ENCODE peak calls at places on chromosomes 1 and 21, in four cellular contexts. K, G, F and P are unnamed samples.

GRCh38 chr1:231234506-231234905 is 6.5 kb upstream of the GNPAT start:
- DNase-seq in K (no peak), F (no peak), G (no peak), P (no peak)

GRCh38 chr1:109283748-109284600 is 1.0 kb upstream of the PSRC1 start:
- DNase-seq in F (no peak), G (no peak), K (no peak), P (no peak)

GRCh38 chr1:155256101-155256852 is 994 bp upstream of the ENTREP3 start:
- DNase-seq in F (peak), K (no peak), G (peak), P (no peak)

GRCh38 chr1:209542585-209542984 is 40.9 kb upstream of the CAMK1G start:
- DNase-seq in G (no peak), K (no peak), F (no peak), P (no peak)

GRCh38 chr1:6535214-6535613 is 19.1 kb downstream of the NOL9 start:
- DNase-seq in G (no peak), K (no peak), F (no peak), P (no peak)

GRCh38 chr1:29698033-29698432 is 461.7 kb downstream of the PTPRU start:
- DNase-seq in G (peak), F (no peak), K (peak), P (no peak)

GRCh38 chr1:21261551-21262281 is 28.5 kb downstream of the ECE1 start:
- DNase-seq in G (no peak), K (peak), F (no peak), P (peak)

GRCh38 chr1:58441699-58442098 is 104.8 kb downstream of the OMA1 start:
- DNase-seq in F (no peak), G (no peak), K (no peak), P (no peak)

GRCh38 chr1:236685917-236686814 is at the start of gene ACTN2:
- DNase-seq in G (peak), K (peak), F (peak), P (peak)

GRCh38 chr1:156421062-156421938 is 52.3 kb downstream of the RHBG start:
- DNase-seq in K (peak), G (peak), F (peak), P (no peak)

GRCh38 chr1:245079021-245079609 is 75.7 kb upstream of the KIF26B start:
- DNase-seq in G (no peak), F (no peak), K (peak), P (no peak)

GRCh38 chr1:115186871-115187270 is 97.6 kb upstream of the TSPAN2 start:
- DNase-seq in K (no peak), F (no peak), G (no peak), P (no peak)

GRCh38 chr21:45510466-45510955 is 31.7 kb downstream of the SLC19A1 start:
- DNase-seq in G (no peak), K (no peak), F (peak), P (peak)

GRCh38 chr1:42933060-42933586 is 25.5 kb downstream of the SLC2A1 start:
- DNase-seq in K (no peak), G (no peak), F (no peak), P (peak)

GRCh38 chr1:6260961-6261614 is at the start of gene GPR153:
- DNase-seq in G (peak), K (no peak), F (peak), P (peak)

GRCh38 chr1:114274621-114275317 is 121.1 kb upstream of the SYT6 start:
- DNase-seq in K (no peak), G (no peak), F (no peak), P (no peak)

GRCh38 chr1:237851209-237851845 is 39.4 kb downstream of the ZP4 start:
- DNase-seq in K (peak), F (no peak), G (peak), P (no peak)

DNA sequence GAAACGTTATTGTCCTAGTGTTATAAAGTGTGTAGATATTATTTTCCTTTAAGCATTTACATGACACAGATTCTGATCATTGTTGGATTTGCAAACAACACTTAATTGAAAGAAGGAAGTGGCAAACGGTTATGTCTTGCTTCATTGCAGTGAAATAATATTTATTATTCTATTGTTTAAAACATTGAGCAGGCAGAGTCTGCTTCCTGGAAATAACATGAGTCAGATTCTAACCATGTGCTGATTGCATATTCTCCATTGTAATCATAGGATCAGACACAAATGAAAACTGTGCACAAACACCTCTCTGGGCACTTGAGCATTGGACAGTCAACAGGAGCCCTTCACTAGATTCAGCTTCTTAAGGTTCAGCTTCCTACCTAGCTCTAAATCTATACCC is 46.8 kb upstream of the USP25 start:
- DNase-seq in K (no peak), G (no peak), F (no peak), P (no peak)
- TF ChIP-seq EP300 in K (no peak), G (no peak), F (no peak), P (no peak)

DNA sequence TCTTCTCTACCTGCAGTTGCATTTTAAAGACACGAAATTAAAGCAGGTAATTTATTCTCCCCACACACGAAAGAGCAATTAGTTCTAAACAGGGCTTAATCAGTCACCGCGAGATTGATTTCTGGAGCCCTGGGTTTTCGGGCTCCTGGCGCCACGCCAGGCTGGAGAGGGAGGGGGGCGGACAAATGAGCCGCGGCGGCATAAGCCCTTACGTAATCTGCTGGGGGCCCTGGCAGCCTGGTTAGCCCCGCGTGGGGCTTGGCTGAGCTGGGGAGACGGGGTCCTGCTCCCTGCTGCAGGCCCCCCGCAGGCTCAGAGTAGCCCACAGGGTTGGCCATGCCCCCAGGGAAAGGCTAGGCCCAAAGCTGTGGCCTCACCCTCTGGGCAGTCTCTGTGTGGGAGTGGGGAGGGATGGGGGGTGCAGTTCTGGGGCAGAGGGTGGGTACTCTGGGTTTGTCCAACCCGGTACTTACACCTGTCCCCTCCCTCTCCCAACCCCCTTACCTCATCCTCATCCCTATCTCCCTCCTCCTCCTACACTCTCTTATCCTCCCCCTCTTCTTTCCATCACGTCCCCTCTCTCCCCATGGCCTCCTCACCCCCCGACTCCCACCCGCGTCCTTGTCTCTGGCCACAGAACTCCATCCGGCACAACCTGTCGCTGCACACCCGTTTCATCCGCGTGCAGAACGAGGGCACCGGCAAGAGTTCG is 19.9 kb downstream of the FOXO6 start:
- DNase-seq in F (peak), K (no peak), G (no peak), P (no peak)
- TF ChIP-seq POLR2A in F (peak), K (no peak), G (no peak), P (no peak)

GRCh38 chr1:184870319-184870718 is 104.0 kb downstream of the NIBAN1 start:
- DNase-seq in F (no peak), G (no peak), K (no peak), P (no peak)

GRCh38 chr1:184865831-184866230 is 108.5 kb downstream of the NIBAN1 start:
- DNase-seq in F (no peak), G (no peak), K (no peak), P (no peak)

GRCh38 chr1:184866582-184866981 is 107.7 kb downstream of the NIBAN1 start:
- DNase-seq in K (no peak), G (no peak), F (no peak), P (no peak)

GRCh38 chr1:184867866-184868585 is 106.3 kb downstream of the NIBAN1 start:
- DNase-seq in G (no peak), K (no peak), F (no peak), P (no peak)

DNA sequence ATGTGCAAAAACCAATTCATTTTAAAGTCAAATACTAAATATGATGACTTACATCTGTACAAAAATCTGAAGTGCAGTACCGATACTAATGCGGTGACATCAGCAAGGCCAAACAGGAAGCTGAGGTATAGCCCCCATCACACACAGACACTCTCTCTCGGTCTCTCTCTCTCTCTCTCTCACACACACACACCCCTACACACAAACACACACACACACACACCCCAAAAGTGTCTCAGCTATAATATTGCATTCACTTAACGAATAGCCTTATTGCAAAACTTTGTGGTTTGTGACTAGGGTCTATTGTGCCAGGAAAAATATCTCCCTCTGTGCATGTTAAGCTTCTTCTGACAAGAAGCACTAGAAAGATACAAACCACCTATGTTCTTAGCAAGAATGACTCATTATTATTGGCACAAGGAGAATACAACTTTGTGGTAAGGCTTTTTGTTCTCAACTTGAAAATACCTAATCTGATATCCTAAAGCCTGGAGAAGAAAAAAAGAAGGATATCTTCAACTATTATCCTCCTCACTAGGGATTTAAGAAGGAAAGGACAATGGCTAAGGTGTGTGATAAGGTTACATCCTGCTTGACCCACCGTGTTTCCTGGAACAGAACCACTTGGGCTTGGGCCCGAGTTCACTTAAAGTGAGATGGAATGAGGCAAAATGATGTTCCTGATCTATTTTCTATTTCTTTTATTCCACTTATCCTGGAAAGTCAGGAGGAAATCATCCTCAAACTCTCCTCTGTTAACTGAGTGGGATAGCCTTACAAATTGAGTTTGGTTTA is 107.1 kb downstream of the NIBAN1 start:
- DNase-seq in F (no peak), G (no peak), K (no peak), P (no peak)
- TF ChIP-seq EP300 in F (no peak), G (no peak), K (no peak), P (no peak)

GRCh38 chr1:32334274-32334861 is 1.7 kb downstream of the MARCKSL1 start:
- DNase-seq in K (no peak), G (no peak), F (no peak), P (no peak)
- TF ChIP-seq POLR2A in K (no peak), G (peak), F (no peak), P (no peak)

GRCh38 chr1:1380860-1381259 is 5.9 kb upstream of the AURKAIP1 start:
- DNase-seq in G (no peak), F (no peak), K (no peak), P (no peak)
- TF ChIP-seq EP300 in G (no peak), F (no peak), K (no peak), P (no peak)

GRCh38 chr1:91885331-91885715 is 628 bp downstream of the TGFBR3 start:
- DNase-seq in G (no peak), F (no peak), K (no peak), P (peak)

GRCh38 chr1:91889717-91890459 is 3.9 kb upstream of the TGFBR3 start:
- DNase-seq in F (no peak), G (no peak), K (peak), P (no peak)

GRCh38 chr1:91883470-91883869 is 2.5 kb downstream of the TGFBR3 start:
- DNase-seq in G (no peak), F (no peak), K (peak), P (no peak)

GRCh38 chr1:91884459-91885290 is 1.3 kb downstream of the TGFBR3 start:
- DNase-seq in K (peak), F (no peak), G (peak), P (no peak)

DNA sequence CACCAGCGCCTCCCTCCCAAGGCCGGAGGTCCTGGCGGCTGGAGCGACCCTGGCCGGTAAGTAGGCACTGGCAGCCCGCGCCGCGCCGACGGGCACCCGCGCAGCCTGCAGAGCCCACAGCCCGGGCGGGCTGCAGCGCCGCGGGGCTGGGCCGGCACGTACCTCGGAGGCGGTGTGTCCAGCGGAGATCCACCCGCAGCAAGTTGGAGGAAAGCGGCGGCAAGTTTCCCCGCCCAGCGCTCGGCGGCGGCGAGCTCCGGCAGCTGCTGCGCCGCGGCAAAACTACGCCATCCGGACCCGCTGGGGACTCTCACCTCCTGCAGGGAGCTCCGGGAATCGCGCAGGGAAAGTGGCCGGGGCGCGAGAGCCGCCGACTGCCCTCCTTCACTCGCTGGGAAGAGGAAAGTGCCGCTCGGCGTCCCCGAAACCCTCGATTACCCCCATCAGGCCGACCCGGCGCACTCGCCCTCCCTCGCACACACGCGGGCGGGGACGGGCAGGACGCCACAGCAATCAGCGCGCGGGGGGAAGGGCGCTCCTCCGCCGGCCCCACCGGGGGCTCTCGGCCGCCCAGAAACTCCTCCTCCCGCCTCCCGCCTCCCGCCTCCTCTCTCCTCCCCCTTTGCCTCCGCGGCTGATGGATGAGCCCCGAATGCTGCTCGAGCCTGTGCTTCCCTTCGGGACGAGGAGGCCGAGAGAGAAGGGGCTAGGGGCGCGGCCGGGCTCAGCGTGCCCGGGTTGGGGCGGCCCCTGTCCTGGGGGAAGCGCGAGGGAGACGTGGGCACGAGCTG is at the start of gene TGFBR3:
- DNase-seq in G (peak), K (peak), F (peak), P (peak)
- TF ChIP-seq POLR2A in G (no peak), K (peak), F (peak), P (peak)

DNA sequence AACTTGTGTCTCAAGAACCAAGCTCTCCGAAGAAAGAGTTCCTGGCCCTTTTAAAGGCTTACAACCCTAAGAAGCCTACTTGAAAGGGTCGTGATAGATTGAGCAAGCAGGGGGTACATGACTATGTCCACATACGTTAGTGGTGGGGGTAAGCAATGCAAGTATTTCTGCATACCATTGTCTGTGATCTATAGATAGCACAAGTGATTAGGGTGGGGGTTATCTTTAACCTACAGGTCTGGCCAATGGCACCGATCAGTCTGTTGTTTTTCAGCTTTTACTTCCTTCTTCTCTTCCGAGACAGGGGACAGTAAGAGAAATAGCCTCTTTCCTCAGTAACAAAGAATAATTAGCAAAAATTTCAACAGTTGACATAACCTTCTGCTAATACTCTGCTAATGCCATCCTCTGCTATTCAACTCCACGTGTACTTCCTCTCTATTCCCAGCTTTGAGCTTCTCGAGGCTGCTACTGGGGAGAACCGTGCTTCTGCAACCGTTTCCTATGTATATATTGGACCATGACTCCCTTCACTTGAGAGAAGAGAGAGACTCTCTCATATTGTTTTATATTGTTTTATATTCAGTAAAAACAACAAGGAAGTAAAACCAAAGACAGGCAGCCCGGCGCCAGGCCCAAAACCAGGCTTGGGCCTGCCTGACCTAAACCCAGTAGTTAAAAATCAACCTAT is 727.7 kb upstream of the NCAM2 start:
- DNase-seq in F (no peak), G (no peak), K (no peak), P (no peak)
- TF ChIP-seq EP300 in F (no peak), G (no peak), K (no peak), P (no peak)

GRCh38 chr1:154219511-154219910 is 1.2 kb upstream of the UBAP2L start:
- DNase-seq in G (no peak), F (no peak), K (no peak), P (no peak)
- TF ChIP-seq POLR2A in G (no peak), F (no peak), K (no peak), P (no peak)

DNA sequence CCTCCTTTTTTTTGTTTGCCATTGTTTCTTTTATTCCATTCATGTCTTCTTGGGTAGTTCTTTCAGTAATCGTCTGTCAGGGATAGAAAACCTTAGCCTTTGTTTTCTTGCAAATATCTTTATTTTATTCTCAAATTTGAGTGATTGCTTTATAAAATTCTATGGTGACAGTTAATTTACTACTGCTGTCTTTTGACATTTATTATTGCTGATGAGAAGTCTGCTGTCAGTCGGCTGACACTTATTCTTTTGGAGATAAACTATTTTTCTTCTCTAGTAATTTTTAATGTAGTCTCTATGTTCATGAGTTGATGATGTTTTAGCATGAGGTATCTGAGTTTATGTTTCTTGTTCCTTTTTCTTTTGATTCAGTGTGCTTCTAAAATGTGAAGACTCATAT is 983.8 kb downstream of the TTLL7 start:
- DNase-seq in F (no peak), K (no peak), G (no peak), P (no peak)
- TF ChIP-seq EP300 in F (no peak), K (no peak), G (no peak), P (no peak)